ENCODE peak calls at places on chromosome 9, in nine cellular contexts. S is activated naive CD4-positive, alpha-beta T cell; Y is activated CD4-positive, alpha-beta T cell treated with anti-CD3 and anti-CD28 coated beads, Interleukin-2, amount 50 U/mL, for 4 hours; C is NCI-H345; Z is activated T-helper 1 cell treated with Interleukin-2 at 50 U/mL for 16 hours; W is OCI-LY7; J is HT1080; D is GM12891; E is psoas muscle. A is an unnamed sample.

GRCh38 chr9:130448035-130448624 is 3.4 kb downstream of the ASS1 start:
- DNase-seq in Y (no peak), S (no peak), W (peak), D (no peak), E (no peak), J (no peak), C (peak), Z (no peak), A (no peak)

GRCh38 chr9:136980669-136981478 is 1.9 kb upstream of the LCNL1 start:
- DNase-seq in S (no peak), D (no peak), Y (no peak), E (no peak), J (no peak), C (no peak), W (no peak), Z (no peak), A (no peak)

GRCh38 chr9:136060671-136061371 is 34.3 kb downstream of the NACC2 start:
- DNase-seq in J (no peak), S (no peak), Z (no peak), D (peak), W (no peak), E (no peak), Y (no peak), C (no peak), A (no peak)

GRCh38 chr9:129981180-129981907 is 61.6 kb downstream of the FNBP1 start:
- DNase-seq in D (no peak), Z (no peak), S (no peak), Y (no peak), W (no peak), C (no peak), E (no peak), J (no peak), A (no peak)

GRCh38 chr9:1869843-1870242 is 145.3 kb upstream of the SMARCA2 start:
- DNase-seq in Y (no peak), J (peak), W (peak), D (no peak), S (no peak), C (peak), E (no peak), Z (no peak), A (no peak)

GRCh38 chr9:7169717-7170348 is 412.1 kb downstream of the KDM4C start:
- DNase-seq in D (no peak), Y (no peak), S (no peak), E (no peak), C (no peak), Z (no peak), J (no peak), W (no peak), A (no peak)

GRCh38 chr9:137453643-137454081 is 5.5 kb downstream of the NSMF start:
- DNase-seq in D (peak), J (no peak), E (peak), Y (peak), C (no peak), W (peak), S (no peak), Z (peak), A (peak)

GRCh38 chr9:128216781-128217553 is 13.8 kb downstream of the DNM1 start:
- DNase-seq in Y (no peak), Z (no peak), E (peak), S (no peak), D (no peak), C (no peak), J (no peak), W (no peak), A (no peak)

GRCh38 chr9:131432597-131433301 is 38.9 kb downstream of the PRRC2B start:
- DNase-seq in W (no peak), J (peak), D (no peak), C (no peak), Z (no peak), S (no peak), Y (no peak), E (no peak), A (no peak)

GRCh38 chr9:87682618-87683017 is 43.3 kb upstream of the CTSL start:
- DNase-seq in D (no peak), J (no peak), C (no peak), Y (no peak), E (no peak), W (no peak), Z (no peak), S (no peak), A (no peak)

GRCh38 chr9:98962181-98962560 is 18.5 kb downstream of the COL15A1 start:
- DNase-seq in C (no peak), E (no peak), Z (no peak), D (no peak), Y (no peak), W (no peak), J (no peak), S (no peak), A (no peak)

GRCh38 chr9:120303519-120303918 is 276.4 kb downstream of the CDK5RAP2 start:
- DNase-seq in C (no peak), J (no peak), Z (no peak), E (no peak), W (no peak), S (no peak), Y (no peak), D (no peak), A (no peak)

GRCh38 chr9:81028504-81028903 is 660.8 kb downstream of the TLE1 start:
- DNase-seq in Y (no peak), D (no peak), J (peak), E (no peak), Z (no peak), W (no peak), S (no peak), C (no peak), A (no peak)